ENCODE peak calls at places on chromosomes 7 and 10, in ten cellular contexts. One of them, this sample, is unnamed.

GRCh38 chr7:129436335-129436923 is 2.2 kb downstream of the STRIP2 start:
- DNase-seq in hepatocyte: no peak
- DNase-seq in heart right ventricle: no peak
- DNase-seq in naive thymus-derived CD4-positive, alpha-beta T cell: no peak
- DNase-seq in H1: no peak
- DNase-seq in thoracic aorta: no peak
- DNase-seq in skeletal muscle cell: no peak
- DNase-seq in fibroblast of mammary gland: no peak
- DNase-seq in adrenal gland: no peak
- DNase-seq in DND-41: no peak
- DNase-seq in this sample: no peak

GRCh38 chr7:66500087-66500486 is 128.6 kb upstream of the KCTD7 start:
- DNase-seq in heart right ventricle: no peak
- DNase-seq in fibroblast of mammary gland: no peak
- DNase-seq in adrenal gland: peak
- DNase-seq in skeletal muscle cell: no peak
- DNase-seq in hepatocyte: peak
- DNase-seq in DND-41: no peak
- DNase-seq in thoracic aorta: no peak
- DNase-seq in H1: no peak
- DNase-seq in naive thymus-derived CD4-positive, alpha-beta T cell: no peak
- DNase-seq in this sample: no peak

GRCh38 chr7:18445483-18445882 is 50.1 kb upstream of the HDAC9 start:
- DNase-seq in hepatocyte: no peak
- DNase-seq in DND-41: no peak
- DNase-seq in fibroblast of mammary gland: no peak
- DNase-seq in adrenal gland: no peak
- DNase-seq in thoracic aorta: no peak
- DNase-seq in H1: no peak
- DNase-seq in skeletal muscle cell: no peak
- DNase-seq in naive thymus-derived CD4-positive, alpha-beta T cell: no peak
- DNase-seq in heart right ventricle: no peak
- DNase-seq in this sample: no peak

GRCh38 chr7:44461387-44461786 is 29.1 kb downstream of the NUDCD3 start:
- DNase-seq in skeletal muscle cell: no peak
- DNase-seq in adrenal gland: no peak
- DNase-seq in fibroblast of mammary gland: peak
- DNase-seq in heart right ventricle: no peak
- DNase-seq in thoracic aorta: no peak
- DNase-seq in naive thymus-derived CD4-positive, alpha-beta T cell: peak
- DNase-seq in hepatocyte: no peak
- DNase-seq in H1: no peak
- DNase-seq in DND-41: peak
- DNase-seq in this sample: peak

GRCh38 chr10:87865201-87866025 is 2.0 kb downstream of the PTEN start:
- DNase-seq in hepatocyte: no peak
- DNase-seq in DND-41: no peak
- DNase-seq in H1: no peak
- DNase-seq in fibroblast of mammary gland: no peak
- DNase-seq in thoracic aorta: no peak
- DNase-seq in heart right ventricle: no peak
- DNase-seq in adrenal gland: no peak
- DNase-seq in naive thymus-derived CD4-positive, alpha-beta T cell: no peak
- DNase-seq in skeletal muscle cell: no peak
- DNase-seq in this sample: no peak

GRCh38 chr7:158919686-158920085 is 63.3 kb downstream of the DYNC2I1 start:
- DNase-seq in thoracic aorta: no peak
- DNase-seq in heart right ventricle: no peak
- DNase-seq in DND-41: no peak
- DNase-seq in fibroblast of mammary gland: no peak
- DNase-seq in hepatocyte: no peak
- DNase-seq in skeletal muscle cell: no peak
- DNase-seq in naive thymus-derived CD4-positive, alpha-beta T cell: no peak
- DNase-seq in adrenal gland: no peak
- DNase-seq in H1: no peak
- DNase-seq in this sample: no peak

GRCh38 chr7:568031-568680 is 48.5 kb upstream of the PDGFA start:
- DNase-seq in adrenal gland: no peak
- DNase-seq in fibroblast of mammary gland: no peak
- DNase-seq in naive thymus-derived CD4-positive, alpha-beta T cell: no peak
- DNase-seq in hepatocyte: no peak
- DNase-seq in H1: no peak
- DNase-seq in heart right ventricle: peak
- DNase-seq in thoracic aorta: no peak
- DNase-seq in DND-41: no peak
- DNase-seq in skeletal muscle cell: no peak
- DNase-seq in this sample: no peak

GRCh38 chr7:136857573-136857972 is 10.9 kb upstream of the CHRM2 start:
- DNase-seq in DND-41: no peak
- DNase-seq in fibroblast of mammary gland: peak
- DNase-seq in thoracic aorta: no peak
- DNase-seq in skeletal muscle cell: no peak
- DNase-seq in adrenal gland: no peak
- DNase-seq in naive thymus-derived CD4-positive, alpha-beta T cell: no peak
- DNase-seq in hepatocyte: peak
- DNase-seq in heart right ventricle: no peak
- DNase-seq in H1: no peak
- DNase-seq in this sample: no peak

GRCh38 chr7:135168489-135169140 is 1.9 kb downstream of the CYREN start:
- DNase-seq in DND-41: no peak
- DNase-seq in heart right ventricle: no peak
- DNase-seq in skeletal muscle cell: no peak
- DNase-seq in fibroblast of mammary gland: no peak
- DNase-seq in hepatocyte: no peak
- DNase-seq in H1: no peak
- DNase-seq in naive thymus-derived CD4-positive, alpha-beta T cell: no peak
- DNase-seq in thoracic aorta: no peak
- DNase-seq in adrenal gland: no peak
- DNase-seq in this sample: no peak
- H3K4me3 ChIP-seq in DND-41: peak
- H3K4me3 ChIP-seq in heart right ventricle: no peak
- H3K4me3 ChIP-seq in skeletal muscle cell: no peak
- H3K4me3 ChIP-seq in fibroblast of mammary gland: no peak
- H3K4me3 ChIP-seq in hepatocyte: no peak
- H3K4me3 ChIP-seq in H1: no peak
- H3K4me3 ChIP-seq in naive thymus-derived CD4-positive, alpha-beta T cell: no peak
- H3K4me3 ChIP-seq in thoracic aorta: no peak
- H3K4me3 ChIP-seq in adrenal gland: no peak
- H3K4me3 ChIP-seq in this sample: no peak

GRCh38 chr10:68132391-68132790 is 23.1 kb downstream of the MYPN start:
- DNase-seq in H1: no peak
- DNase-seq in adrenal gland: no peak
- DNase-seq in heart right ventricle: no peak
- DNase-seq in thoracic aorta: no peak
- DNase-seq in fibroblast of mammary gland: no peak
- DNase-seq in hepatocyte: no peak
- DNase-seq in naive thymus-derived CD4-positive, alpha-beta T cell: no peak
- DNase-seq in DND-41: no peak
- DNase-seq in skeletal muscle cell: no peak
- DNase-seq in this sample: no peak

GRCh38 chr10:68135922-68136718 is 26.8 kb downstream of the MYPN start:
- DNase-seq in DND-41: no peak
- DNase-seq in fibroblast of mammary gland: peak
- DNase-seq in heart right ventricle: peak
- DNase-seq in hepatocyte: peak
- DNase-seq in naive thymus-derived CD4-positive, alpha-beta T cell: no peak
- DNase-seq in adrenal gland: peak
- DNase-seq in thoracic aorta: peak
- DNase-seq in skeletal muscle cell: peak
- DNase-seq in H1: peak
- DNase-seq in this sample: no peak

GRCh38 chr10:68137174-68137573 is 27.9 kb downstream of the MYPN start:
- DNase-seq in hepatocyte: no peak
- DNase-seq in heart right ventricle: no peak
- DNase-seq in H1: no peak
- DNase-seq in thoracic aorta: no peak
- DNase-seq in DND-41: no peak
- DNase-seq in fibroblast of mammary gland: peak
- DNase-seq in skeletal muscle cell: no peak
- DNase-seq in naive thymus-derived CD4-positive, alpha-beta T cell: no peak
- DNase-seq in adrenal gland: no peak
- DNase-seq in this sample: no peak

GRCh38 chr10:68133553-68133952 is 24.3 kb downstream of the MYPN start:
- DNase-seq in heart right ventricle: peak
- DNase-seq in thoracic aorta: no peak
- DNase-seq in fibroblast of mammary gland: no peak
- DNase-seq in DND-41: no peak
- DNase-seq in H1: no peak
- DNase-seq in naive thymus-derived CD4-positive, alpha-beta T cell: no peak
- DNase-seq in adrenal gland: no peak
- DNase-seq in skeletal muscle cell: no peak
- DNase-seq in hepatocyte: no peak
- DNase-seq in this sample: no peak

DNA sequence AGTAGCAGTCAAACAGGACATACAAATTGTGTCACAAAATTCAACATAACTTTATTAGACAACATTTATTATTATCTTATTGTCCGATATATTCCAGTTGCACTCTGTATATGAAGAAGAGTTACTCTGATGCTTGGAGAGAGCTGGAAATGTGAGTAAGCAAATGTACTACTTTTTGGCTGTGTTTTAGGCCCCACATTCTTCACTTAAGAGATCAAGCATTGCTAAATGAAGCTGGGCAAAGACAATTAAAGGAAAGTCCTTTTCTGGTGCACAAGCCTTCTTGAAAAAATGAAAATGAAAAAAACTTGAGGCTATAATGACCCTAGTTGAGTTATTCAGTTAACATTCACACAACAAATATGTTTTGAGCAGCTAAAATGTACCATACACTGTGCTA is 26.1 kb downstream of the MYPN start:
- DNase-seq in fibroblast of mammary gland: peak
- DNase-seq in thoracic aorta: no peak
- DNase-seq in H1: no peak
- DNase-seq in adrenal gland: no peak
- DNase-seq in hepatocyte: no peak
- DNase-seq in naive thymus-derived CD4-positive, alpha-beta T cell: no peak
- DNase-seq in skeletal muscle cell: no peak
- DNase-seq in DND-41: no peak
- DNase-seq in heart right ventricle: no peak
- DNase-seq in this sample: no peak
- H3K4me3 ChIP-seq in fibroblast of mammary gland: no peak
- H3K4me3 ChIP-seq in thoracic aorta: no peak
- H3K4me3 ChIP-seq in H1: no peak
- H3K4me3 ChIP-seq in adrenal gland: no peak
- H3K4me3 ChIP-seq in hepatocyte: no peak
- H3K4me3 ChIP-seq in naive thymus-derived CD4-positive, alpha-beta T cell: no peak
- H3K4me3 ChIP-seq in skeletal muscle cell: no peak
- H3K4me3 ChIP-seq in DND-41: no peak
- H3K4me3 ChIP-seq in heart right ventricle: no peak
- H3K4me3 ChIP-seq in this sample: no peak

GRCh38 chr7:137985253-137985896 is 16.5 kb downstream of the CREB3L2 start:
- DNase-seq in DND-41: no peak
- DNase-seq in adrenal gland: no peak
- DNase-seq in naive thymus-derived CD4-positive, alpha-beta T cell: no peak
- DNase-seq in hepatocyte: no peak
- DNase-seq in skeletal muscle cell: no peak
- DNase-seq in heart right ventricle: no peak
- DNase-seq in fibroblast of mammary gland: no peak
- DNase-seq in thoracic aorta: no peak
- DNase-seq in H1: no peak
- DNase-seq in this sample: no peak

GRCh38 chr7:137985897-137986251 is 16.0 kb downstream of the CREB3L2 start:
- DNase-seq in heart right ventricle: no peak
- DNase-seq in adrenal gland: no peak
- DNase-seq in thoracic aorta: no peak
- DNase-seq in hepatocyte: no peak
- DNase-seq in fibroblast of mammary gland: no peak
- DNase-seq in DND-41: no peak
- DNase-seq in skeletal muscle cell: no peak
- DNase-seq in H1: no peak
- DNase-seq in naive thymus-derived CD4-positive, alpha-beta T cell: no peak
- DNase-seq in this sample: no peak

GRCh38 chr7:137987011-137987334 is 14.9 kb downstream of the CREB3L2 start:
- DNase-seq in skeletal muscle cell: no peak
- DNase-seq in hepatocyte: no peak
- DNase-seq in fibroblast of mammary gland: no peak
- DNase-seq in adrenal gland: no peak
- DNase-seq in H1: no peak
- DNase-seq in heart right ventricle: no peak
- DNase-seq in thoracic aorta: no peak
- DNase-seq in DND-41: no peak
- DNase-seq in naive thymus-derived CD4-positive, alpha-beta T cell: no peak
- DNase-seq in this sample: no peak

GRCh38 chr7:137987563-137987962 is 14.3 kb downstream of the CREB3L2 start:
- DNase-seq in skeletal muscle cell: no peak
- DNase-seq in heart right ventricle: no peak
- DNase-seq in hepatocyte: no peak
- DNase-seq in DND-41: no peak
- DNase-seq in thoracic aorta: no peak
- DNase-seq in fibroblast of mammary gland: no peak
- DNase-seq in naive thymus-derived CD4-positive, alpha-beta T cell: no peak
- DNase-seq in H1: no peak
- DNase-seq in adrenal gland: no peak
- DNase-seq in this sample: no peak

DNA sequence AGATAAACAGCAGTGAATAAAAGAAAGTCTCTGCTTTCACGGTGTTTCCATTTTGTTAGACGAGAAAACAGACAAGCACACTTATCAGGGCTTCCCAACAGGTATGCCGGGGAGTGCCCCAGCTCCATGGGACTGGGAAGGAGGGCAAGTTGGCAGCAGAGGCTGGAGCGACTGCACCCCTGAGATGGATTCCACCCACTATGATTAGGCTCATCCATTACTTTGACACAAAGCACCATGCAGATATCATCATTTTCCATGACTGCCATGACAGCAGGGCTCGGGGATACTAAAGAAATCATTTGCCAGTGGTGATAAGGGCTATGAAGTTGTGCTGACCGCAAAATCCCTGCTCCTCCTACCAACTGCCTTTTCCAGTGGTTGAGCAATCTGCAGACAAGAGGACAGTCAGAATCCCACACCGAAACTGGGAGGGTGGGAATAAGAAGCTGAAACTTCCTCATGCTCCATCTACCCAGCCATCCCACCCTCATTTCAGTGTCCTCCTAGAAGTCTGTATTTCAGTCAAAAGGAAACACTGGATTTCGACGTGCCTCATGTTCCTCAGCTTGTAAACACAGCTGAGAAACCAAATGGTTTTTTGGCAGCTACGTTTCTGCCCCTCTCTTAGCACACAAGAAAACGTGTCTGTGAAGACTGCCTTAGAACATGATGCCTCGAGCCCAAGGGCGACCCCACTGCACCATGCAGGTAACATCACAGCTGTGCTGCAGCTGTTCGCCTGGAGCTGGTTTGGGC is 15.5 kb downstream of the CREB3L2 start:
- DNase-seq in heart right ventricle: peak
- DNase-seq in hepatocyte: peak
- DNase-seq in H1: no peak
- DNase-seq in thoracic aorta: no peak
- DNase-seq in fibroblast of mammary gland: peak
- DNase-seq in skeletal muscle cell: no peak
- DNase-seq in naive thymus-derived CD4-positive, alpha-beta T cell: no peak
- DNase-seq in DND-41: no peak
- DNase-seq in adrenal gland: peak
- DNase-seq in this sample: no peak
- H3K4me3 ChIP-seq in heart right ventricle: no peak
- H3K4me3 ChIP-seq in hepatocyte: no peak
- H3K4me3 ChIP-seq in H1: no peak
- H3K4me3 ChIP-seq in thoracic aorta: peak
- H3K4me3 ChIP-seq in fibroblast of mammary gland: peak
- H3K4me3 ChIP-seq in skeletal muscle cell: no peak
- H3K4me3 ChIP-seq in naive thymus-derived CD4-positive, alpha-beta T cell: no peak
- H3K4me3 ChIP-seq in DND-41: no peak
- H3K4me3 ChIP-seq in adrenal gland: no peak
- H3K4me3 ChIP-seq in this sample: no peak

GRCh38 chr7:150595361-150595760 is 28.2 kb downstream of the GIMAP4 start:
- DNase-seq in DND-41: no peak
- DNase-seq in hepatocyte: no peak
- DNase-seq in adrenal gland: no peak
- DNase-seq in thoracic aorta: no peak
- DNase-seq in fibroblast of mammary gland: no peak
- DNase-seq in naive thymus-derived CD4-positive, alpha-beta T cell: no peak
- DNase-seq in skeletal muscle cell: no peak
- DNase-seq in H1: no peak
- DNase-seq in heart right ventricle: no peak
- DNase-seq in this sample: no peak

DNA sequence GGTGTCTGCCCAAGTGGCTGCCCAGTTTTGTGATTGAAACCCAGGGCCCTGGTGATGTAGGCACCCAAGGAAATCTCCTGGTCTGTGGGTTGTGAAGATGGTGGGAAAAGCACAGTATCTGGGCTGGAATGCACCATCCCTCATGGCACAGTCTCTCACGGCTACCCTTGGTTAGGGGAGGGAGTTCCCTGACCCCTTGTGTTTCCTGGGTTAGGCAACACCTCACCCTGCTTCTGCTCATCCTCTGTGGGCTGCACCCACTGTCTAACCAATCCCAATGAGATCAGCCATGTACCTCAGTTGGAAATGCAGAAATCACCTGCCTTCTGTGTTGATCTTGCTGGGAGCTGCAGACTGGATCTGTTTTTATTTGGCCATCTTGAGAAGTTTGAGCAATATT is 27.6 kb downstream of the GIMAP4 start:
- DNase-seq in adrenal gland: no peak
- DNase-seq in hepatocyte: no peak
- DNase-seq in naive thymus-derived CD4-positive, alpha-beta T cell: no peak
- DNase-seq in H1: no peak
- DNase-seq in fibroblast of mammary gland: no peak
- DNase-seq in heart right ventricle: no peak
- DNase-seq in thoracic aorta: no peak
- DNase-seq in DND-41: no peak
- DNase-seq in skeletal muscle cell: no peak
- DNase-seq in this sample: no peak
- H3K4me3 ChIP-seq in adrenal gland: no peak
- H3K4me3 ChIP-seq in hepatocyte: no peak
- H3K4me3 ChIP-seq in naive thymus-derived CD4-positive, alpha-beta T cell: no peak
- H3K4me3 ChIP-seq in H1: no peak
- H3K4me3 ChIP-seq in fibroblast of mammary gland: no peak
- H3K4me3 ChIP-seq in heart right ventricle: no peak
- H3K4me3 ChIP-seq in thoracic aorta: no peak
- H3K4me3 ChIP-seq in DND-41: no peak
- H3K4me3 ChIP-seq in skeletal muscle cell: no peak
- H3K4me3 ChIP-seq in this sample: no peak

This sample was measured in Jurkat, Clone E6-1.